ENCODE peak calls at places on chromosome 20, in five cellular contexts. S, O, J, C and M are unnamed samples. For H3K79me2, the result is how much of the 10 kb centered on the place peaks cover.

GRCh38 chr20:43722153-43722505 is 4.7 kb downstream of the GTSF1L start:
- DNase-seq in O (no peak), J (no peak), C (no peak), S (no peak), M (no peak)

GRCh38 chr20:10359621-10360040 is 74.4 kb downstream of the MKKS start:
- DNase-seq in J (no peak), S (no peak), O (peak), C (no peak), M (no peak)

GRCh38 chr20:25360631-25361286 is 29.9 kb downstream of the ABHD12 start:
- DNase-seq in C (peak), S (no peak), J (no peak), O (peak), M (peak)

GRCh38 chr20:2124632-2125131 is 23.1 kb downstream of the STK35 start:
- DNase-seq in O (no peak), S (no peak), C (no peak), J (no peak), M (no peak)

GRCh38 chr20:11249683-11250082 is 575.9 kb upstream of the JAG1 start:
- DNase-seq in J (no peak), C (no peak), S (no peak), O (no peak), M (no peak)

GRCh38 chr20:31719644-31720485 is 2.8 kb downstream of the BCL2L1 start:
- DNase-seq in J (peak), O (peak), S (peak), C (no peak), M (peak)

GRCh38 chr20:19730716-19731115 is 27.3 kb upstream of the RIN2 start:
- DNase-seq in C (no peak), O (no peak), J (no peak), S (no peak), M (no peak)

GRCh38 chr20:6698056-6698455 is 69.4 kb upstream of the BMP2 start:
- DNase-seq in C (no peak), J (no peak), O (peak), S (peak), M (peak)

GRCh38 chr20:45963059-45964011 is 8.7 kb downstream of the ZNF335 start:
- DNase-seq in C (peak), O (peak), J (peak), S (peak), M (peak)

GRCh38 chr20:53786445-53787267 is 193.0 kb upstream of the ZNF217 start:
- DNase-seq in J (no peak), S (no peak), O (no peak), C (peak), M (peak)

GRCh38 chr20:10131612-10132345 is 86.9 kb upstream of the SNAP25 start:
- DNase-seq in S (peak), J (no peak), O (peak), C (peak), M (no peak)

DNA sequence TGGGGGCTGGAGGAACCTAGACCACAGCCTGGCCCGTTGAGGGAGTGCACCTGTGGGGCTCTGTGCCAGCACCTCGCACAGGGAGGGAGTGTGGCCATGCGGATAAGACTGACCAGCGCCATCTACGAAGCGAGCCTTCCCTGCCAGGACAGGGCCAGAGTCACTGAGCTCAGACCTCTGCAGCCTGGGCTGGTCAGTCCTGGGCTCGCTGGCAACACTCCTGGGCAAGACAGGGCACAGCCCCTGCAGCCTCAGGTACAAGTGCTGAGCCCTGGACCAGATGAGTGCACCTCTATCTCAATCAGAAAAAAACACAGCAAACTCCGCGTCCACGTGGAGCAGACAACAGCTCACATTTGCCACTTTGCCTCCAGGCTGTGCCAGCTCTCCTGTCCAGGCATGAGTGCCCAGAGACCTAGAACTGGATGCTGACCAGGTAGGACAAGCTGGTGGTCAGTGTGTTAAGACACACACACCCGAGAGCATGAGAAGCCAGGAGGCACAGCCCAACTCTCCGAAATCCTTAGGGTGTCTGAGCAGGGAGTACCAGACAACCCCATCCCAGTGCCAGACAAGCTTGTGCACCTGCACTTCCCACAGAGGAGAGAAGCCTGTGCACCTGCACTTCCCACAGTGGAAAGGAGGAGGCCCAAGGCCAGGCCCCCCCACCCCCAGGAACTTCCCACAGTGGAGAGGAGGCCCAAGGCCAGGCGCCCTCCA is 4.9 kb downstream of the ARFRP1 start:
- DNase-seq in J (no peak), O (no peak), S (no peak), C (no peak), M (no peak)
- H3K79me2 ChIP-seq in J (under half), O (under half), S (under half), C (under half), M (under half)

DNA sequence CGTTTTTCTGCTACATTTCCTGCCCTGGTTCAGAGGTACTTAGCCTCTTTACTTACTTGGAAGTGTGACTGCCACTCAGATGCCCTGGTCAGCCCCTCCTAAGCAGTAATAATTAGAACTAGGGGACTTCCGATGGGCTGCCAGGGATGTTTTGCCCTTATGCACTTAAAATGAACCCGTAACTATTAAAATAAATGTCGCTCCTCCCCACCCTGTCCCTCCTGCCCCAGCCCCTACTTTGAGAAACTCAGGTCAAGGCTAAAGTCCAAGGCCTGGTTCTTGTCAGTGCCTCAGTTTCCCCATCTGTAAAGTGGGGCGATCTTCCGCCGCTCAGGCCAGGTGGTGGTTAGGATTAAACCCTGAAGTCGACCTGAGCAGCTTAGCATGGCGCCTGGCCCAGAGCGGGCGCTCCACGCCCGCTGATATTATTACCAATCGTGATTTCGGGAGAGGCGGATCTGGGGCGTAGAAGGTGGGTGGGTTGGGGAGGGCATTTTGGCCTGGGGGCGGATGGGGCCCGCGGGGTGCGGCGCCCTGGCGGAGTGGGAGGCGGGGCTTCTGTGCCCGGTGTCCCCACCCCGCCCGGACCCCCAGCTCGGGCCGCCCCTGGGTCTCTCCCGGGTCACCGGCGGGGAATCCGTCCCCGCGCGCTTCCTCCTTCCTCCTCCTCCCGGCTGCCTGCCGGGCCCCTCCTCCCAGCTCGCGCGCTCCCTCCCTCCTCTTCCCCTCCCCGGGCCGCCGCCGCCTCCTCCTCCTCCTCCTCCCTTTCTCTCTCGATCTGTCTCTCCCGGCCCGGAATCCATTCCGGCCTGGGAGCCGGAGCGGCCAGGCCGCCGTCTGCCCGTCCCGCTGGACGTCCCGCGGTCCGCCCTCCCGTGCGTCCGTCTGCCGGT is at the start of gene SRC:
- DNase-seq in S (peak), J (peak), C (peak), O (peak), M (peak)
- H3K27ac ChIP-seq in S (no peak), J (peak), C (peak), O (no peak), M (peak)

DNA sequence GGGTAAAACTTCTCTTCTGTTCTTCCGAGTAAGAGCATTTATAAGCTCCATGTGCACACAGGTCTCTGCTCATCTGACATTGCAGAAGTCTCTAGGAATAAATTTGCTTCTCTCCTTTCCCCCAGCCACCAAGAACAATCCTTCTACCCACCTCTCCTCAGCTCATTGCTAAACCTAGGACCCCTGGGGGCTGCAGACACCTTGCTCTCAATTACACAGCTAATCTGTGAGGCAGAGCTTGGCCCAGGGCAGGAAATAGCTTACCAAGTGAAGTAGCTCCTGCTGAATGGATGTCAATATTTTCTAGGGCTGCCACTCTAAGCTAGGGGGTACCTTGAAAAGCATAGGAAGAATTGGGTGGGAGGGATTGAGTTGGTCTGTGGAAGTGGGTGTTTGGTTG is 44.0 kb downstream of the EIF2S2 start:
- DNase-seq in S (no peak), J (no peak), C (no peak), O (no peak), M (peak)
- H3K79me2 ChIP-seq in S (under half), J (under half), C (half or more), O (under half), M (under half)

GRCh38 chr20:37729452-37729851 is 35.6 kb downstream of the CTNNBL1 start:
- DNase-seq in O (no peak), J (no peak), S (no peak), C (no peak), M (peak)
- H3K27ac ChIP-seq in O (no peak), J (no peak), S (no peak), C (no peak), M (no peak)

GRCh38 chr20:56372850-56373249 is 14.1 kb downstream of the FAM210B start:
- DNase-seq in S (no peak), C (no peak), O (no peak), J (no peak), M (no peak)

GRCh38 chr20:56371977-56372376 is 13.2 kb downstream of the FAM210B start:
- DNase-seq in J (no peak), C (no peak), O (no peak), S (no peak), M (no peak)

GRCh38 chr20:56368351-56369134 is 9.8 kb downstream of the FAM210B start:
- DNase-seq in O (no peak), S (no peak), J (no peak), C (no peak), M (no peak)

DNA sequence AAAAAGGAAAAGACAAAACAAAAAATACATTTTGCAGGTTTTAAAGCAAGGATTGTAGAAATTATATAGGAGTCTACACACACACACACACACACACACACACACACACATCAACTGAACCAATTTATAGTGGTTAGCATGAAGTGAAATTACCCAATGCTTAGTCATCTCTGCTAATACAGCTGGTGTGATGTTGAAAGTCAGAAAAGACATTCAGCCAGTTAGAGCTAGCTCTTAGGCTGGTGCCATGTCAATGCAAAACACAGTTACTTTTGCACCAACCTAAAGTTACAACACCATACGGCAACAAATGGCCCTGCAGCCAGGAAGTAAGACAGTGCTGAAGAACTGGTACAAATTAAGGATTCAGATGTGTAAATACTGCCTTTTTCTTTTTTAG is 15.2 kb downstream of the FAM210B start:
- DNase-seq in S (no peak), J (no peak), O (peak), C (peak), M (no peak)
- H3K79me2 ChIP-seq in S (under half), J (under half), O (under half), C (half or more), M (under half)

DNA sequence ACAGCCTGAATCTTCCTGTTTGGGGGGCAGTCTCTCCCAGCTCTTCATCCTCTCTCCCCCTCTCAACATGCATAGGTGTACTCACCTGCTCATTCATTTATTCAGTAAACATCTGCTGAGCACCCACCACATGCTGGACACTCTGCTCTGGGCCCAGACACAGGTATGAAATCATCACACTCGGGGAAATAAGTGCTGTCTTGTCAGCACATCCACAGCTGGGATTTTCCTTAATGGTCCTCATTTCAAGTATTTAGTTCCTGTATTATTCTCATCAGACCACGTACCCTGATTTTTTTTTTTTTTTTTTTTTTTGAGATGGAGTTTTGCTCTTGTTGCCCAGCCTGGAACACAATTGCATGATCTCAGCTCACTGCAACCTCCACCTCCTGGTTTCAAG is 19.3 kb downstream of the RAB5IF start:
- DNase-seq in J (no peak), C (no peak), O (no peak), S (no peak), M (no peak)
- H3K27ac ChIP-seq in J (no peak), C (no peak), O (no peak), S (no peak), M (no peak)

DNA sequence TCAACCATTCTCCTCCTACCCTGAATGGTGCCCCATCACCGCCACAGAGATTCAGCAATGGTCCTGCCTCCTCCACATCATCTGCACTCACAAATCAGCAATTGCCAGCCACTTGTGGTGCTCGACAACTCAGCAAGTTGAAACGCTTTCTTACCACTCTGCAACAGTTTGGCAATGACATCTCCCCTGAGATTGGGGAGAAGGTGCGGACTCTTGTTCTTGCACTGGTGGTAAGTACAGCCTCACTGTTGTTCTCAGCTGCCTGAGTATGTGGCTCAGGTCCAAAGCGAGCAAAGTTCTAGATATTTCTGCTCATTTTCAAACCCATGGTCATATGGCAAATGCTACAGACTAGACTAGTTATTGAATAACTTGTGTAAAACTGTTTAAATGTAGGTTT is 51.0 kb upstream of the C20orf144 start:
- DNase-seq in O (no peak), S (no peak), J (no peak), C (no peak), M (no peak)
- H3K79me2 ChIP-seq in O (under half), S (under half), J (under half), C (under half), M (under half)

DNA sequence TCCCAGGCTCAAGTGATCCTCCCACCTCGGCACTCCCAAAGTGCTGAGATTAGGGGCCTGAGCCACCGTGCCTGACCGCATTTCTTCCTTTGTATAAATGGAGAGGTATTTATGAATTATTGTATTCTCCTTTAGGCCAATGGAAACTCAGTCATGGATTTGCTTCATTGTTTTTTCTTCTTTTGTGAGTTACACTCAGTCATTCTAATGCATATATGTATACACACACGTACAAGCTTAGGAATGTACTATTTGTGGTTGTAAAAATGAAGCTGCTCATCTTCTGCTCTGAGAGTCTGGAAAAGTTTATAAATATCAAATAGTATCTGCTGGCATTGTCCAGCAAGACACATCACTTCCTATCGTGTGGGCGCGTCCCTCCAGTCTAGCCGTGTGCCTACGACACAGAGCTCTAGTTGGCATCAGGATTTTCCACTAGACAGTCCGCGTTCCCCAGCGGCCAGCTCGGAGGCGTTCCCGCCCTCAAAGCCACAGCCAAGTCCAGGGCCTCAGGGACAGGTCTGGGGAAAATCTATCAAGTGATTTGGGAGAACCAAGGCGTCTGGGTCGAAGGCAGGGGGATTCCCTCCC is 215.2 kb downstream of the NFATC2 start:
- DNase-seq in J (no peak), S (no peak), O (peak), C (peak), M (no peak)
- H3K27ac ChIP-seq in J (no peak), S (no peak), O (peak), C (peak), M (no peak)

DNA sequence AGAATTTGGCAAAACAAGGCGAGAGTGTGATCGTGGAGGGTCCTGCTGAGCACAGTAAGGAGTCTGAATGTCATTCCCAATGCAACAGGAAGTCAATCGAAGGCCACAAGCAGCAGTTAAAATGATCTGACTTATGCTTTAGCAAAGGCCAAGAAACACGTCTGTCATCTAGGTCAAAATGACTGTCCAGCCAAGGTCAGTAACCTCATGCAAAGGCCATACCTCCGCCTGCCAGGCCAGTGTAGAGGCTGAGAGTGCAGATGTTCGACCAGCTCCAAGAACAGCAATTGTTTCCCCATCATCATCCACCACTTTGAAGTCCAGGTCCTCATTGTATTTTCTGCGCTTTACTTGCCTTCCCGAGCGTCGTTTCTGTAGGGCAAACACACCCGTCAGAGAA is 105.6 kb downstream of the CHD6 start:
- DNase-seq in S (no peak), J (no peak), C (no peak), O (no peak), M (no peak)
- H3K79me2 ChIP-seq in S (under half), J (under half), C (under half), O (under half), M (under half)

GRCh38 chr20:48686238-48687096 is 141.3 kb downstream of the PREX1 start:
- DNase-seq in J (no peak), S (no peak), O (peak), C (peak), M (no peak)
- H3K27ac ChIP-seq in J (no peak), S (no peak), O (no peak), C (no peak), M (no peak)